ENCODE peak calls at places on chromosomes 11 and 22, in four cellular contexts. C is Karpas-422, H is lower lobe of right lung, E is right lobe of liver. T is an unnamed sample. For H3K4me1, the result is how much of the 10 kb centered on the place peaks cover.

GRCh38 chr22:19891350-19892248 is 36.9 kb upstream of the GNB1L start:
- DNase-seq in C (peak), H (no peak), E (no peak), T (no peak)

GRCh38 chr11:122978303-122978620 is 3.4 kb downstream of the BSX start:
- DNase-seq in C (no peak), H (no peak), E (no peak), T (no peak)

GRCh38 chr22:49638001-49638400 is 189.7 kb downstream of the BRD1 start:
- DNase-seq in C (no peak), H (no peak), E (no peak), T (no peak)

GRCh38 chr22:44815099-44816070 is 63.0 kb downstream of the ARHGAP8 start:
- DNase-seq in C (peak), H (no peak), E (no peak), T (peak)

GRCh38 chr22:32544953-32545558 is 70.4 kb downstream of the FBXO7 start:
- DNase-seq in C (no peak), H (no peak), E (no peak), T (no peak)

GRCh38 chr22:48901324-48901723 is 926.3 kb downstream of the BRD1 start:
- DNase-seq in C (no peak), H (no peak), E (no peak), T (no peak)

GRCh38 chr22:30538280-30538679 is 8.3 kb downstream of the SEC14L6 start:
- DNase-seq in C (no peak), H (no peak), E (no peak), T (no peak)

GRCh38 chr11:125036933-125037332 is 26.2 kb upstream of the SLC37A2 start:
- DNase-seq in C (no peak), H (no peak), E (no peak), T (no peak)

GRCh38 chr11:88293931-88294330 is 43.6 kb downstream of the CTSC start:
- DNase-seq in C (no peak), H (no peak), E (no peak), T (no peak)

GRCh38 chr11:93089474-93090102 is 108.2 kb downstream of the SLC36A4 start:
- DNase-seq in C (peak), H (no peak), E (no peak), T (no peak)

GRCh38 chr22:31646186-31647019 is 15.6 kb downstream of the PISD start:
- DNase-seq in C (no peak), H (no peak), E (no peak), T (no peak)

GRCh38 chr22:42430486-42431125 is 1.6 kb downstream of the NFAM1 start:
- DNase-seq in C (no peak), H (no peak), E (no peak), T (no peak)
- H3K4me1 ChIP-seq in C (under half), H (under half), E (under half), T (under half)

GRCh38 chr11:118319031-118319814 is 14.7 kb downstream of the CD3E start:
- DNase-seq in C (peak), H (no peak), E (no peak), T (no peak)

GRCh38 chr11:118314985-118315384 is 10.5 kb downstream of the CD3E start:
- DNase-seq in C (peak), H (no peak), E (no peak), T (no peak)

GRCh38 chr11:118321386-118322082 is 17.0 kb downstream of the CD3E start:
- DNase-seq in C (peak), H (no peak), E (peak), T (no peak)

GRCh38 chr11:118320515-118320914 is 16.0 kb downstream of the CD3E start:
- DNase-seq in C (no peak), H (no peak), E (no peak), T (no peak)

DNA sequence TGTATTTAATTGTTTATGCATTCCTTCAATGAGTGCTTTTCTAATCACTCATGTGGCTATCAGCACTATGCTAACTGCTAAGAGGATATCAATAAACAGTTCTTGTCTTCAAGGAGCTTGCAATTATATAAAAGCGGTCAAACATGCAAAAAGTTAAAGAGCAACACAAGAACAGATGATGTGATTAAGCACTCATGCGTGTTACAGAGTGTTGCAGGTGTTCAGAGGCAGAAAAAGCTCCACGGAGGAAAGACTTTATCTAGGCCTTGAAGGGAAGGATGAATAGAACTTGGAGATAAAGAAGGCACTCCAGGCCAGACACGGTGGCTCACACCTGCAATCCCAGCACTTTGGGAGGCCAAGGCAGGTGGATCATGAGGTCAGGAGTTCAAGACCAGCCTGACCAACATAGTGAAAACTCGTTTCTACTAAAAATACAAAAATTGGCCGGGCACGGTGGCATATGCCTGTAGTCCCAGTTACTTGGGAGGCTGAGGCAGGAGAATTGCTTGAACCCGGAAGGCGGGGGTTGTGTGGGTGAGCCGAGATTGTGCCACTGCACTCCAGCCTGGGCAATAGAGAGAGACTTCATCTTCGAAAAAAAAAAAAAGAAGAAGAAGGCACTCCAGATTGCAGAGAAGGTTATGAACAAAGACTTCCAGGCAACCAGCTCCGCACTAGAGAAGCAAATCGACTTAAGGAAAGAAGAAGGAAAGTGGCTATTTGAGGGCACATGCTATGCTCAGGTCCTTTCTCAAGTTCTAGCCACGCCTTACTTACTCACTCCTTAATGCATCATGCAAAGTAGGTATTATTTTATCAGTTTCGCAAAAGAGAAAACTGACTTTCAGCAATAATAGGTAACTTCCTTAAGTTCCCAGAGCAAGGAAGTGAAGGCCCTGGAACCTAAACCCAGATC is 13.8 kb downstream of the CD3E start:
- DNase-seq in C (peak), H (no peak), E (no peak), T (no peak)
- H3K4me1 ChIP-seq in C (half or more), H (half or more), E (under half), T (under half)

GRCh38 chr22:35330258-35330861 is 30.7 kb downstream of the TOM1 start:
- DNase-seq in C (peak), H (peak), E (peak), T (peak)

GRCh38 chr22:35329114-35329847 is 29.6 kb downstream of the TOM1 start:
- DNase-seq in C (no peak), H (no peak), E (no peak), T (no peak)

GRCh38 chr22:35327690-35328471 is 28.2 kb downstream of the TOM1 start:
- DNase-seq in C (no peak), H (no peak), E (no peak), T (no peak)

GRCh38 chr22:35326854-35327562 is 27.3 kb downstream of the TOM1 start:
- DNase-seq in C (no peak), H (no peak), E (no peak), T (no peak)

GRCh38 chr22:35328472-35328885 is 28.8 kb downstream of the TOM1 start:
- DNase-seq in C (no peak), H (peak), E (peak), T (peak)
- H3K4me1 ChIP-seq in C (under half), H (under half), E (under half), T (half or more)

GRCh38 chr22:39529487-39529851 is 3.1 kb downstream of the RPS19BP1 start:
- DNase-seq in C (peak), H (no peak), E (no peak), T (no peak)
- H3K4me1 ChIP-seq in C (half or more), H (half or more), E (under half), T (half or more)

GRCh38 chr11:64867748-64868462 is 10.5 kb downstream of the EHD1 start:
- DNase-seq in C (no peak), H (no peak), E (no peak), T (no peak)

GRCh38 chr11:64869571-64870175 is 8.7 kb downstream of the EHD1 start:
- DNase-seq in C (no peak), H (no peak), E (no peak), T (no peak)

GRCh38 chr11:64870176-64870892 is 8.1 kb downstream of the EHD1 start:
- DNase-seq in C (no peak), H (no peak), E (no peak), T (no peak)

GRCh38 chr11:64870893-64871849 is 7.2 kb downstream of the EHD1 start:
- DNase-seq in C (no peak), H (no peak), E (no peak), T (no peak)

DNA sequence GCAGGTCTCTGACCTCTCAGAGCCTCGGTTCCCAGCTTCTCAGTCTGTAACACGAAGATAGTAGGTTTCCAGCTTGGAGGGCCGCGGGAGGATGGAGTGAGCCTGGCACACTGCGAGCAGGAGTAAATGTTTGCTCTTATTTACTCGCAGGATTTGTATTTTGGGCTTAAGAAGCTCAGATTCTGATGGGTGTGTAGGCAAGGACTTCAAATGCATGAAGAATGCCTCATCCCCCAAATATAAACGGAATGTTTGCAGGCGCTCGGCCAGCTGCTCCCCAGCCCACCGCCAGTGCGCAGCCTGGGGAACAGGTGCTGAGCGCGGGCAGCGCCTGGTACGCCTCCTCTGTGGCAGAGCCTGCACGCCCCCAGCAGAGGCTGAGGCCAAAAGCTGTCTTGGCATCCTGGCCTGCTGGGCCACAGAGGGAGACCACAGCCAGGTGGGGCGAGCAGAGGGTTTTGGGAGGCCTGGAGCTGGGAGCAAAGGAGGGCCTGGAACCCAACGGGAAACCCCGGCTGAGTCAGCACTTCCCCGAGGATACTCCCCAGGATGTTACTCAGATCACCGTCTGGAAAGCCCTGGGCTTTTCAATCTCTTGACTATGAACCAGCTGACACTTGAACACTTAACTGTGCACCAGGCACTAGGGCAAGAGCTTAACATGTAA is 9.4 kb downstream of the EHD1 start:
- DNase-seq in C (no peak), H (no peak), E (no peak), T (no peak)
- H3K4me1 ChIP-seq in C (half or more), H (half or more), E (under half), T (half or more)

GRCh38 chr11:19874241-19874640 is 161.6 kb downstream of the NAV2 start:
- DNase-seq in C (no peak), H (no peak), E (no peak), T (no peak)

GRCh38 chr11:19878520-19878919 is 165.9 kb downstream of the NAV2 start:
- DNase-seq in C (no peak), H (no peak), E (no peak), T (no peak)

GRCh38 chr11:19873730-19874129 is 161.1 kb downstream of the NAV2 start:
- DNase-seq in C (no peak), H (no peak), E (no peak), T (no peak)

GRCh38 chr11:19879309-19880087 is 166.9 kb downstream of the NAV2 start:
- DNase-seq in C (no peak), H (no peak), E (no peak), T (peak)

DNA sequence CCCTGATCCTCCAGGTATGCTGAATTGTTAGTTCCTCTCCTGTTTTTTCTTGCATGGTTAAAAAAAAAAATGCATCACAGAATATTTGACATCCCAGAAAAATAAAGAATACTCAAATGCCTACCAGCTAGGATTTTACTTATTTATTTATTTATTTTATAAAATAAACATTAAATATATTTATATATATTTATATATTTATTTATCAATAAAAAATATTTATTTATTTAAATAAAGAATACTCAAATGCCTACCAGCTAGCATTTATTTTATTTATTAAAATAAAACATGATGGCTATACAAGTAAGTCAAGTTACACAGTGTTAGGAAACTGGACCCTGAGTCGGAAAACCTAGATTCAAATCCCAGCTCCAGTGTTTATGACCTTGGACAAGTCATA is 164.1 kb downstream of the NAV2 start:
- DNase-seq in C (no peak), H (no peak), E (no peak), T (no peak)
- H3K4me1 ChIP-seq in C (under half), H (under half), E (under half), T (under half)

GRCh38 chr22:42892571-42893316 is 35.7 kb upstream of the ARFGAP3 start:
- DNase-seq in C (no peak), H (peak), E (no peak), T (no peak)
- H3K4me1 ChIP-seq in C (under half), H (half or more), E (under half), T (half or more)